ENCODE peak calls at places on chromosome 22, in four cellular contexts. R is AG04450, X is lung, E is spleen. V is an unnamed sample.

GRCh38 chr22:46897246-46897623 is 134.8 kb downstream of the TBC1D22A start:
- DNase-seq in X (no peak), R (no peak), E (no peak), V (no peak)

GRCh38 chr22:24424901-24425775 is 2.3 kb upstream of the ADORA2A start:
- DNase-seq in X (no peak), R (no peak), E (no peak), V (no peak)

GRCh38 chr22:38214248-38215056 is 12.7 kb downstream of the MAFF start:
- DNase-seq in E (peak), R (no peak), X (peak), V (no peak)

GRCh38 chr22:28710112-28710888 is 30.7 kb upstream of the TTC28 start:
- DNase-seq in R (peak), X (no peak), E (no peak), V (peak)

GRCh38 chr22:47132428-47132825 is 370.0 kb downstream of the TBC1D22A start:
- DNase-seq in E (no peak), X (no peak), R (no peak), V (no peak)

GRCh38 chr22:30878516-30879365 is 89.8 kb downstream of the MORC2 start:
- DNase-seq in X (no peak), R (no peak), E (peak), V (no peak)

GRCh38 chr22:47203554-47203991 is 441.1 kb downstream of the TBC1D22A start:
- DNase-seq in X (no peak), R (no peak), E (peak), V (no peak)

GRCh38 chr22:33438273-33438672 is 380.1 kb upstream of the SYN3 start:
- DNase-seq in R (peak), E (no peak), X (no peak), V (peak)

GRCh38 chr22:28750471-28750881 is 8.6 kb downstream of the HSCB start:
- DNase-seq in X (no peak), R (peak), E (no peak), V (no peak)

GRCh38 chr22:50439314-50440250 is 35.3 kb downstream of the SBF1 start:
- DNase-seq in E (no peak), R (no peak), X (no peak), V (no peak)

GRCh38 chr22:32904044-32904443 is 102.5 kb downstream of the TIMP3 start:
- DNase-seq in X (peak), R (no peak), E (no peak), V (no peak)

GRCh38 chr22:30291334-30291892 is 2.1 kb upstream of the CASTOR1 start:
- DNase-seq in R (no peak), E (no peak), X (no peak), V (no peak)

GRCh38 chr22:17931400-17931825 is 92.9 kb downstream of the MICAL3 start:
- DNase-seq in E (no peak), R (no peak), X (no peak), V (no peak)

GRCh38 chr22:22940961-22941605 is 53.5 kb downstream of the IGLL5 start:
- DNase-seq in X (no peak), R (no peak), E (no peak), V (no peak)

GRCh38 chr22:42321908-42322561 is 51.6 kb upstream of the TCF20 start:
- DNase-seq in R (no peak), X (no peak), E (no peak), V (no peak)

GRCh38 chr22:46972901-46973831 is 210.7 kb downstream of the TBC1D22A start:
- DNase-seq in X (no peak), R (no peak), E (no peak), V (no peak)

DNA sequence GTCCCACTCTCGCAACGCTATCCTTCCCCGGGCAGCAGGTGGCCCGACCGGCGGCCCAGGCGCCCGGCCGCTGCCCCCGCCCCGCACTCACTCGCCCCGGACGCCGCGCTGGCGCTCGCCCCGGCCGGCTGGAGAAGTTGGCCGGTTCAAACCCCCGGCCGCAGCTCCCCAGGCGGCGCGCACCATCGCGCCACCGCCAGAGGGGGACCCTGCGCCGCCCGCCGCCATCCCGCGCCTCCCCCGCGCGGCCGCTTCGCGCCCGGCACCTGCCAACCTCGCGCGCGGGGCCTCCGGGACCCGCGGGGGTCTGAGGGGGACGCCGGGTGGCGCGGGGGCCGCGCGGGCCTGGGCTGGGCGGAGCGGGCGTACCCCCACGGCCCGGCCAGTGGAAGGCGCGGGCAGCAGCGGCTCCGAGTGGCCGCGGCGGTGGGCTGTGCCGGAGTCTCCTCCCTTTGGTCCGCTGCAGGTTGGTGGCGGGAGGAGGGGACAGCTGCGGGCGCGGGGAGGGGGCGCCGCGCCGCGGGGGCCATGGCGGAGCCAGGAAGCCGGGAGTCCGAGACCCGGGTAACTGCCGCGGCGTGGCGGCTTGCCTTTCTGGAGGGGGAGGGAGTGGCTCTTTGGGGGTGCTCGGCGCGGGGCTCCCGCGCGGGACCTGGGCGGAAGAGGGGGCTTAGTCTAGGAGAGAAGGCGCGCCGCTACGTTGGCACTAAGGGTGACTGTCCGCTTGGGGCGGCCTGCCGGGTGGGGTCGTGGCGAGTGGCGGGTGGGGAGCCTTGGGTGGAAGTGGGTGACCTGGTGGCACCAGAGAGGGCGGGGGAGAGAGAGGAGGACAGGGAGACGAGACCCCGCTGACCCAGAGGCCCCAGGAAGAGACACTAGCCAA is at the start of the genes MPST and TST:
- DNase-seq in X (peak), E (peak), R (no peak), V (no peak)
- TF ChIP-seq CTCF in X (no peak), E (no peak), R (no peak), V (no peak)

GRCh38 chr22:19722915-19723164 is 499 bp upstream of the GP1BB start:
- DNase-seq in R (no peak), X (no peak), E (no peak), V (no peak)

GRCh38 chr22:19727310-19728150 is 4.2 kb downstream of the GP1BB start:
- DNase-seq in R (no peak), E (no peak), X (no peak), V (no peak)

GRCh38 chr22:19723990-19724827 is 870 bp downstream of the GP1BB start:
- DNase-seq in R (no peak), X (no peak), E (no peak), V (no peak)

GRCh38 chr22:19723165-19723989 is at the start of gene GP1BB:
- DNase-seq in R (no peak), X (no peak), E (no peak), V (no peak)

DNA sequence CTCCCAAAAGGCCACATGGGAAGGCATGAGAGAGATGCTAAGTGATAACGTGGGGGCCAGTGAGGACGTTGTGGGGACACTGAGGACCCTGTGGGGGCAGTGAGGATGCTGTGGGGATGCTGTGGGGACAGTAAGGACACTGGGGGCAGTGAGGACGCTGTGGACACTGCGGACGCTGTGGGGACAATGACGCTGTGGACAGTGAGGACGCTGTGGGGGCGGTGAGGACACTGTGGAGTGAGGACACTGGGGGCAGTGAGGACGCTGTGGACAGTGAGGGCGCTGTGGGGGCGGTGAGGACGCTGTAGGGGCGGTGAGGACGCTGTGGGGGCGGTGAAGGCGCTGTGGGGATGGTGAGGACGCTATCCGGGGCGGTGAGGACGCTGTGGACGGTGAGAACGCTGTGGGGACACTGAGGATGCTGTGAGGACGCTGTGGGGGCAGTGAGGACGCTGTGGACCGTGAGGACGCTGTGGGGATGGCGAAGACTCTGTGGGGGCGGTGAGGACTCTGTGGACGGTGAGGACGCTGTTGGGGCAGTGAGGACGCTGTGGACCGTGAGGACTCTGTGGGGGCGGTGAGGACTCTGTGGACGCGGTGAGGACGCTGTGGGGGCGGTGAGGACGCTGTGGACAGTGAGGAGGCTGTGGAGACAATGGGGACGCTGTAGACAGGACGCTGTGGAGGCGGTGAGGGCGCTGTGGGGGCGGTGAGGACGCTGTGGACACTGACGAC is 1.8 kb downstream of the GP1BB start:
- DNase-seq in E (no peak), X (no peak), R (no peak), V (no peak)
- H3K4me3 ChIP-seq in E (no peak), X (no peak), R (no peak), V (no peak)

GRCh38 chr22:35493074-35493473 is 47.6 kb upstream of the RASD2 start:
- DNase-seq in X (no peak), R (no peak), E (no peak), V (no peak)
- TF ChIP-seq CTCF in X (no peak), R (no peak), E (no peak), V (no peak)

GRCh38 chr22:19291580-19292261 is at the start of gene CLTCL1:
- DNase-seq in E (peak), R (peak), X (peak), V (no peak)

GRCh38 chr22:19291218-19291579 is 320 bp downstream of the CLTCL1 start:
- DNase-seq in E (no peak), X (no peak), R (no peak), V (no peak)

GRCh38 chr22:19290400-19291217 is 910 bp downstream of the CLTCL1 start:
- DNase-seq in R (no peak), E (peak), X (no peak), V (no peak)

GRCh38 chr22:19292262-19293230 is 1.0 kb upstream of the CLTCL1 start:
- DNase-seq in E (peak), X (no peak), R (no peak), V (no peak)

DNA sequence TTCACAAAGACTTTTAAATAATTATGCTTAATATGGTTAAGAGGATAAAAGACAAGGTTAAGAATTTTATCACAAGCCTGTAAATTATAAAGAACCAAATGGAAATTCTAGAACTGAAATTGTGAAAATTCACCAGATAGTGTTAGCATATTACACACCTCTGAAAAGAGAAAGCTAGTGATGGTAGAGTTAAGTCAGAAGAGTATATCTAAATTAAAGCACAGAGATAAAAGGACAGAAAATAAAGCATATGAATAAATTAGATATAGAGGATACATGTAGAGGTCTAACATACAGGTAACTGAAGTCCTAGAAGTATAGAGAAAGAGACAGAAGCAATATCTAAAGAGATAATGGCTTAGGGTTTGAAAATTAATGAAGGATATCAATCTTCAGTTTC is 4.2 kb upstream of the CLTCL1 start:
- DNase-seq in X (no peak), R (no peak), E (no peak), V (no peak)
- H3K4me3 ChIP-seq in X (no peak), R (no peak), E (no peak), V (no peak)

GRCh38 chr22:20591660-20592310 is 84.4 kb downstream of the MED15 start:
- DNase-seq in E (peak), R (peak), X (no peak), V (no peak)
- TF ChIP-seq CTCF in E (no peak), R (peak), X (no peak), V (peak)

GRCh38 chr22:49418341-49418894 is 409.3 kb downstream of the BRD1 start:
- DNase-seq in R (no peak), X (no peak), E (no peak), V (no peak)
- H3K4me3 ChIP-seq in R (no peak), X (no peak), E (no peak), V (no peak)